ENCODE peak calls at places on chromosomes 16 and 17, in ten cellular contexts. One of them, this sample, is unnamed.

GRCh38 chr17:78993981-78994671 is 14.4 kb upstream of the LGALS3BP start:
- DNase-seq in astrocyte: no peak
- DNase-seq in osteocyte: no peak
- DNase-seq in activated CD8-positive, alpha-beta T cell treated with anti-CD3 and anti-CD28 coated beads for 36 hours: no peak
- DNase-seq in GM13977: peak
- DNase-seq in nephron progenitor cell: no peak
- DNase-seq in endothelial cell of umbilical vein: no peak
- DNase-seq in glutamatergic neuron: no peak
- DNase-seq in body of pancreas: no peak
- DNase-seq in transverse colon: no peak
- DNase-seq in this sample: no peak

GRCh38 chr17:31536451-31536850 is 145.0 kb downstream of the RAB11FIP4 start:
- DNase-seq in transverse colon: no peak
- DNase-seq in activated CD8-positive, alpha-beta T cell treated with anti-CD3 and anti-CD28 coated beads for 36 hours: no peak
- DNase-seq in nephron progenitor cell: no peak
- DNase-seq in astrocyte: no peak
- DNase-seq in body of pancreas: no peak
- DNase-seq in GM13977: no peak
- DNase-seq in endothelial cell of umbilical vein: no peak
- DNase-seq in osteocyte: no peak
- DNase-seq in glutamatergic neuron: no peak
- DNase-seq in this sample: no peak

GRCh38 chr17:17722081-17722905 is 41.0 kb downstream of the RAI1 start:
- DNase-seq in activated CD8-positive, alpha-beta T cell treated with anti-CD3 and anti-CD28 coated beads for 36 hours: no peak
- DNase-seq in endothelial cell of umbilical vein: no peak
- DNase-seq in glutamatergic neuron: peak
- DNase-seq in transverse colon: no peak
- DNase-seq in osteocyte: no peak
- DNase-seq in astrocyte: peak
- DNase-seq in GM13977: peak
- DNase-seq in nephron progenitor cell: peak
- DNase-seq in body of pancreas: no peak
- DNase-seq in this sample: peak

GRCh38 chr17:52147872-52148271 is 10.6 kb downstream of the CA10 start:
- DNase-seq in GM13977: no peak
- DNase-seq in endothelial cell of umbilical vein: no peak
- DNase-seq in activated CD8-positive, alpha-beta T cell treated with anti-CD3 and anti-CD28 coated beads for 36 hours: no peak
- DNase-seq in nephron progenitor cell: no peak
- DNase-seq in astrocyte: peak
- DNase-seq in glutamatergic neuron: no peak
- DNase-seq in transverse colon: no peak
- DNase-seq in osteocyte: no peak
- DNase-seq in body of pancreas: no peak
- DNase-seq in this sample: no peak

GRCh38 chr16:73047536-73048291 is at the start of gene ZFHX3:
- DNase-seq in nephron progenitor cell: peak
- DNase-seq in osteocyte: no peak
- DNase-seq in transverse colon: peak
- DNase-seq in body of pancreas: peak
- DNase-seq in activated CD8-positive, alpha-beta T cell treated with anti-CD3 and anti-CD28 coated beads for 36 hours: peak
- DNase-seq in endothelial cell of umbilical vein: peak
- DNase-seq in GM13977: peak
- DNase-seq in astrocyte: no peak
- DNase-seq in glutamatergic neuron: peak
- DNase-seq in this sample: peak

GRCh38 chr17:67056746-67057490 is 12.6 kb downstream of the CACNG1 start:
- DNase-seq in astrocyte: no peak
- DNase-seq in body of pancreas: no peak
- DNase-seq in GM13977: no peak
- DNase-seq in glutamatergic neuron: no peak
- DNase-seq in endothelial cell of umbilical vein: no peak
- DNase-seq in nephron progenitor cell: no peak
- DNase-seq in osteocyte: peak
- DNase-seq in transverse colon: no peak
- DNase-seq in activated CD8-positive, alpha-beta T cell treated with anti-CD3 and anti-CD28 coated beads for 36 hours: no peak
- DNase-seq in this sample: no peak

GRCh38 chr17:36721560-36722120 is 120.3 kb downstream of the MRM1 start:
- DNase-seq in glutamatergic neuron: no peak
- DNase-seq in transverse colon: no peak
- DNase-seq in astrocyte: no peak
- DNase-seq in activated CD8-positive, alpha-beta T cell treated with anti-CD3 and anti-CD28 coated beads for 36 hours: peak
- DNase-seq in body of pancreas: no peak
- DNase-seq in endothelial cell of umbilical vein: peak
- DNase-seq in osteocyte: no peak
- DNase-seq in GM13977: peak
- DNase-seq in nephron progenitor cell: no peak
- DNase-seq in this sample: peak

GRCh38 chr16:65120811-65121721 is 797 bp downstream of the CDH11 start:
- DNase-seq in GM13977: peak
- DNase-seq in astrocyte: peak
- DNase-seq in transverse colon: no peak
- DNase-seq in body of pancreas: no peak
- DNase-seq in activated CD8-positive, alpha-beta T cell treated with anti-CD3 and anti-CD28 coated beads for 36 hours: no peak
- DNase-seq in nephron progenitor cell: peak
- DNase-seq in glutamatergic neuron: peak
- DNase-seq in endothelial cell of umbilical vein: peak
- DNase-seq in osteocyte: peak
- DNase-seq in this sample: no peak

GRCh38 chr16:84928679-84929420 is 82.5 kb downstream of the ZDHHC7 start:
- DNase-seq in transverse colon: peak
- DNase-seq in astrocyte: no peak
- DNase-seq in activated CD8-positive, alpha-beta T cell treated with anti-CD3 and anti-CD28 coated beads for 36 hours: no peak
- DNase-seq in glutamatergic neuron: no peak
- DNase-seq in GM13977: no peak
- DNase-seq in endothelial cell of umbilical vein: no peak
- DNase-seq in body of pancreas: peak
- DNase-seq in nephron progenitor cell: no peak
- DNase-seq in osteocyte: no peak
- DNase-seq in this sample: no peak

GRCh38 chr17:77145635-77146632 is 5.2 kb downstream of the SEC14L1 start:
- DNase-seq in glutamatergic neuron: no peak
- DNase-seq in transverse colon: peak
- DNase-seq in body of pancreas: peak
- DNase-seq in astrocyte: peak
- DNase-seq in endothelial cell of umbilical vein: peak
- DNase-seq in GM13977: peak
- DNase-seq in osteocyte: no peak
- DNase-seq in activated CD8-positive, alpha-beta T cell treated with anti-CD3 and anti-CD28 coated beads for 36 hours: peak
- DNase-seq in nephron progenitor cell: peak
- DNase-seq in this sample: peak

GRCh38 chr17:9902116-9902515 is 3.0 kb downstream of the RCVRN start:
- DNase-seq in body of pancreas: no peak
- DNase-seq in endothelial cell of umbilical vein: no peak
- DNase-seq in astrocyte: no peak
- DNase-seq in glutamatergic neuron: no peak
- DNase-seq in osteocyte: no peak
- DNase-seq in activated CD8-positive, alpha-beta T cell treated with anti-CD3 and anti-CD28 coated beads for 36 hours: no peak
- DNase-seq in nephron progenitor cell: no peak
- DNase-seq in transverse colon: no peak
- DNase-seq in GM13977: no peak
- DNase-seq in this sample: no peak

GRCh38 chr17:13031718-13032350 is 14.0 kb upstream of the ELAC2 start:
- DNase-seq in nephron progenitor cell: peak
- DNase-seq in activated CD8-positive, alpha-beta T cell treated with anti-CD3 and anti-CD28 coated beads for 36 hours: peak
- DNase-seq in transverse colon: peak
- DNase-seq in glutamatergic neuron: peak
- DNase-seq in body of pancreas: peak
- DNase-seq in GM13977: peak
- DNase-seq in endothelial cell of umbilical vein: peak
- DNase-seq in astrocyte: no peak
- DNase-seq in osteocyte: no peak
- DNase-seq in this sample: peak

GRCh38 chr16:30875881-30876791 is 17.7 kb downstream of the BCL7C start:
- DNase-seq in glutamatergic neuron: peak
- DNase-seq in activated CD8-positive, alpha-beta T cell treated with anti-CD3 and anti-CD28 coated beads for 36 hours: peak
- DNase-seq in endothelial cell of umbilical vein: no peak
- DNase-seq in transverse colon: peak
- DNase-seq in body of pancreas: no peak
- DNase-seq in osteocyte: no peak
- DNase-seq in GM13977: peak
- DNase-seq in nephron progenitor cell: no peak
- DNase-seq in astrocyte: no peak
- DNase-seq in this sample: peak

GRCh38 chr16:20094157-20094556 is 20.5 kb upstream of the GPR139 start:
- DNase-seq in osteocyte: no peak
- DNase-seq in GM13977: no peak
- DNase-seq in endothelial cell of umbilical vein: no peak
- DNase-seq in activated CD8-positive, alpha-beta T cell treated with anti-CD3 and anti-CD28 coated beads for 36 hours: no peak
- DNase-seq in body of pancreas: no peak
- DNase-seq in glutamatergic neuron: no peak
- DNase-seq in astrocyte: no peak
- DNase-seq in transverse colon: no peak
- DNase-seq in nephron progenitor cell: no peak
- DNase-seq in this sample: no peak

DNA sequence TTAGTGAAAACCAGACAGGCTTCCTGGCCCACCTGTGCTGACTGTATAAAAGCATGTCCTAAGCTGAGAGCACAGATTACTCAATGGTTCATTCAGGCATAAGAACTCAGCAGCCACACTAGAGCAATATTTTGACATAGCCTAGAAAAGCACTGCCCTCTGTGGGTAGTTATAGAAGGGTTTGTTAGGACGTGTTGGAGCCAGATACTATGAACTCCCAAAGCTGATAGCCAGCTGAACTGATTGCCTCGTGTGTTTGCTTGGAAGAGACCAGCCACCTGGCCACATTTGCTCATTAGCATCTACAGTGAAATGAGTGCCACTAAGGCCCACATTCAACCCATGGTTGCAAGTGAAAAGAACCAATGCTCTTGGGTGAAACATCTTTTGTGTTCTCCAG is 30.8 kb upstream of the ABCA5 start:
- DNase-seq in body of pancreas: no peak
- DNase-seq in nephron progenitor cell: no peak
- DNase-seq in osteocyte: no peak
- DNase-seq in endothelial cell of umbilical vein: no peak
- DNase-seq in activated CD8-positive, alpha-beta T cell treated with anti-CD3 and anti-CD28 coated beads for 36 hours: no peak
- DNase-seq in transverse colon: no peak
- DNase-seq in glutamatergic neuron: no peak
- DNase-seq in GM13977: no peak
- DNase-seq in astrocyte: no peak
- DNase-seq in this sample: no peak
- TF ChIP-seq CTCF in body of pancreas: no peak
- TF ChIP-seq CTCF in nephron progenitor cell: no peak
- TF ChIP-seq CTCF in osteocyte: no peak
- TF ChIP-seq CTCF in endothelial cell of umbilical vein: no peak
- TF ChIP-seq CTCF in activated CD8-positive, alpha-beta T cell treated with anti-CD3 and anti-CD28 coated beads for 36 hours: no peak
- TF ChIP-seq CTCF in transverse colon: no peak
- TF ChIP-seq CTCF in glutamatergic neuron: no peak
- TF ChIP-seq CTCF in GM13977: no peak
- TF ChIP-seq CTCF in astrocyte: no peak
- TF ChIP-seq CTCF in this sample: no peak

GRCh38 chr17:33941744-33942143 is 313.3 kb upstream of the CCL2 start:
- DNase-seq in body of pancreas: peak
- DNase-seq in osteocyte: no peak
- DNase-seq in nephron progenitor cell: no peak
- DNase-seq in transverse colon: no peak
- DNase-seq in glutamatergic neuron: no peak
- DNase-seq in endothelial cell of umbilical vein: no peak
- DNase-seq in activated CD8-positive, alpha-beta T cell treated with anti-CD3 and anti-CD28 coated beads for 36 hours: no peak
- DNase-seq in astrocyte: no peak
- DNase-seq in GM13977: no peak
- DNase-seq in this sample: no peak

GRCh38 chr17:33940769-33941168 is 314.3 kb upstream of the CCL2 start:
- DNase-seq in activated CD8-positive, alpha-beta T cell treated with anti-CD3 and anti-CD28 coated beads for 36 hours: no peak
- DNase-seq in glutamatergic neuron: no peak
- DNase-seq in endothelial cell of umbilical vein: no peak
- DNase-seq in nephron progenitor cell: no peak
- DNase-seq in body of pancreas: no peak
- DNase-seq in GM13977: no peak
- DNase-seq in transverse colon: no peak
- DNase-seq in osteocyte: no peak
- DNase-seq in astrocyte: peak
- DNase-seq in this sample: no peak

GRCh38 chr17:33942414-33942813 is 312.7 kb upstream of the CCL2 start:
- DNase-seq in GM13977: no peak
- DNase-seq in astrocyte: peak
- DNase-seq in osteocyte: no peak
- DNase-seq in glutamatergic neuron: no peak
- DNase-seq in endothelial cell of umbilical vein: no peak
- DNase-seq in transverse colon: no peak
- DNase-seq in nephron progenitor cell: no peak
- DNase-seq in body of pancreas: no peak
- DNase-seq in activated CD8-positive, alpha-beta T cell treated with anti-CD3 and anti-CD28 coated beads for 36 hours: no peak
- DNase-seq in this sample: no peak

GRCh38 chr17:33936764-33937163 is 318.3 kb upstream of the CCL2 start:
- DNase-seq in osteocyte: no peak
- DNase-seq in nephron progenitor cell: no peak
- DNase-seq in astrocyte: no peak
- DNase-seq in activated CD8-positive, alpha-beta T cell treated with anti-CD3 and anti-CD28 coated beads for 36 hours: no peak
- DNase-seq in body of pancreas: no peak
- DNase-seq in GM13977: no peak
- DNase-seq in transverse colon: no peak
- DNase-seq in endothelial cell of umbilical vein: no peak
- DNase-seq in glutamatergic neuron: no peak
- DNase-seq in this sample: no peak

GRCh38 chr17:33939959-33940358 is 315.1 kb upstream of the CCL2 start:
- DNase-seq in body of pancreas: peak
- DNase-seq in glutamatergic neuron: no peak
- DNase-seq in nephron progenitor cell: no peak
- DNase-seq in transverse colon: no peak
- DNase-seq in astrocyte: no peak
- DNase-seq in activated CD8-positive, alpha-beta T cell treated with anti-CD3 and anti-CD28 coated beads for 36 hours: no peak
- DNase-seq in GM13977: no peak
- DNase-seq in endothelial cell of umbilical vein: no peak
- DNase-seq in osteocyte: no peak
- DNase-seq in this sample: no peak
- TF ChIP-seq CTCF in body of pancreas: no peak
- TF ChIP-seq CTCF in glutamatergic neuron: no peak
- TF ChIP-seq CTCF in nephron progenitor cell: no peak
- TF ChIP-seq CTCF in transverse colon: no peak
- TF ChIP-seq CTCF in astrocyte: no peak
- TF ChIP-seq CTCF in activated CD8-positive, alpha-beta T cell treated with anti-CD3 and anti-CD28 coated beads for 36 hours: no peak
- TF ChIP-seq CTCF in GM13977: no peak
- TF ChIP-seq CTCF in endothelial cell of umbilical vein: no peak
- TF ChIP-seq CTCF in osteocyte: no peak
- TF ChIP-seq CTCF in this sample: no peak

GRCh38 chr16:24045641-24046040 is 209.9 kb downstream of the PRKCB start:
- DNase-seq in glutamatergic neuron: peak
- DNase-seq in astrocyte: no peak
- DNase-seq in transverse colon: no peak
- DNase-seq in body of pancreas: no peak
- DNase-seq in endothelial cell of umbilical vein: no peak
- DNase-seq in GM13977: no peak
- DNase-seq in osteocyte: no peak
- DNase-seq in activated CD8-positive, alpha-beta T cell treated with anti-CD3 and anti-CD28 coated beads for 36 hours: no peak
- DNase-seq in nephron progenitor cell: peak
- DNase-seq in this sample: no peak
- TF ChIP-seq CTCF in glutamatergic neuron: peak
- TF ChIP-seq CTCF in astrocyte: peak
- TF ChIP-seq CTCF in transverse colon: no peak
- TF ChIP-seq CTCF in body of pancreas: no peak
- TF ChIP-seq CTCF in endothelial cell of umbilical vein: peak
- TF ChIP-seq CTCF in GM13977: no peak
- TF ChIP-seq CTCF in osteocyte: peak
- TF ChIP-seq CTCF in activated CD8-positive, alpha-beta T cell treated with anti-CD3 and anti-CD28 coated beads for 36 hours: no peak
- TF ChIP-seq CTCF in nephron progenitor cell: peak
- TF ChIP-seq CTCF in this sample: no peak

DNA sequence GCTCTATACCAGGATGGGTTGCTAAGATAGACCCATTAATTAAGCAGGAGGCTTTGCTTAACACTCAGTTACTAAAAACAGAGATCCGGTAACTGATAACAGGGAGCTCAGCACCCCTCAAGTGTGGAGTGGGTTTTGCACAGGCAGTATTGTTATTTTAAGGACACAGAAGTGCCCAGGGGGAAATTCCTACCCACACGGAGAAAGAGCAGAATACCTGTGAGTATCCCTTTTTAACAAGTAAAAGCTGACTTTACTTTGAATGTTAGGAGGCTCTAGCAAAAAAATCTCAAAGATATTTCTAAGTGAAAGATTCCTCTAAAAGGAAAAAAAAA is 32.8 kb upstream of the HAS3 start:
- DNase-seq in osteocyte: no peak
- DNase-seq in activated CD8-positive, alpha-beta T cell treated with anti-CD3 and anti-CD28 coated beads for 36 hours: no peak
- DNase-seq in transverse colon: no peak
- DNase-seq in astrocyte: no peak
- DNase-seq in endothelial cell of umbilical vein: no peak
- DNase-seq in glutamatergic neuron: no peak
- DNase-seq in body of pancreas: no peak
- DNase-seq in GM13977: no peak
- DNase-seq in nephron progenitor cell: no peak
- DNase-seq in this sample: no peak
- TF ChIP-seq CTCF in osteocyte: no peak
- TF ChIP-seq CTCF in activated CD8-positive, alpha-beta T cell treated with anti-CD3 and anti-CD28 coated beads for 36 hours: no peak
- TF ChIP-seq CTCF in transverse colon: no peak
- TF ChIP-seq CTCF in astrocyte: no peak
- TF ChIP-seq CTCF in endothelial cell of umbilical vein: no peak
- TF ChIP-seq CTCF in glutamatergic neuron: no peak
- TF ChIP-seq CTCF in body of pancreas: no peak
- TF ChIP-seq CTCF in GM13977: no peak
- TF ChIP-seq CTCF in nephron progenitor cell: no peak
- TF ChIP-seq CTCF in this sample: no peak

This sample was measured in GM20000.